ENCODE peak calls at places on chromosome 15, in four cellular contexts. X is Caco-2, S is lung, G is lower lobe of right lung. U is an unnamed sample. For H3K4me1 and H3K36me3, the result is how much of the 10 kb centered on the place peaks cover.

GRCh38 chr15:100096700-100097099 is 245.1 kb downstream of the ADAMTS17 start:
- DNase-seq in X (no peak), S (peak), G (no peak), U (no peak)

GRCh38 chr15:66661432-66662096 is 40.5 kb upstream of the SMAD6 start:
- DNase-seq in X (no peak), S (peak), G (peak), U (peak)

GRCh38 chr15:50353251-50353998 is 1.6 kb downstream of the GABPB1 start:
- DNase-seq in X (no peak), S (no peak), G (no peak), U (peak)

GRCh38 chr15:65857718-65858402 is 11.4 kb upstream of the RAB11A start:
- DNase-seq in X (no peak), S (no peak), G (no peak), U (no peak)

GRCh38 chr15:82100116-82100795 is 54.4 kb upstream of the MEX3B start:
- DNase-seq in X (no peak), S (no peak), G (no peak), U (peak)

GRCh38 chr15:72979308-72979707 is 73.0 kb upstream of the NEO1 start:
- DNase-seq in X (no peak), S (no peak), G (no peak), U (no peak)

GRCh38 chr15:72515591-72516389 is 41.7 kb downstream of the ARIH1 start:
- DNase-seq in X (no peak), S (no peak), G (no peak), U (no peak)

GRCh38 chr15:69794643-69795461 is 302.9 kb downstream of the TLE3 start:
- DNase-seq in X (no peak), S (peak), G (no peak), U (peak)

GRCh38 chr15:63915888-63916731 is 82.4 kb upstream of the HERC1 start:
- DNase-seq in X (no peak), S (no peak), G (no peak), U (peak)

GRCh38 chr15:80636675-80637074 is 58.4 kb upstream of the ABHD17C start:
- DNase-seq in X (no peak), S (no peak), G (no peak), U (no peak)

GRCh38 chr15:66865622-66866611 is 163.9 kb downstream of the SMAD6 start:
- DNase-seq in X (no peak), S (peak), G (peak), U (no peak)

GRCh38 chr15:35466476-35466875 is 79.5 kb downstream of the DPH6 start:
- DNase-seq in X (no peak), S (no peak), G (no peak), U (no peak)

GRCh38 chr15:64753419-64754185 is 21.8 kb downstream of the RBPMS2 start:
- DNase-seq in X (no peak), S (no peak), G (no peak), U (no peak)

GRCh38 chr15:23570466-23570865 is 5.0 kb downstream of the MKRN3 start:
- DNase-seq in X (no peak), S (no peak), G (no peak), U (no peak)

GRCh38 chr15:89496155-89497098 is at the start of gene RHCG:
- DNase-seq in X (peak), S (no peak), G (no peak), U (peak)

GRCh38 chr15:29921130-29921601 is 98.9 kb upstream of the TJP1 start:
- DNase-seq in X (peak), S (no peak), G (no peak), U (no peak)

GRCh38 chr15:85723960-85724945 is 70.5 kb downstream of the KLHL25 start:
- DNase-seq in X (no peak), S (no peak), G (no peak), U (peak)

GRCh38 chr15:79209690-79210089 is 72.8 kb upstream of the ANKRD34C start:
- DNase-seq in X (no peak), S (no peak), G (no peak), U (no peak)

GRCh38 chr15:90306560-90306959 is 41.1 kb downstream of the NGRN start:
- DNase-seq in X (no peak), S (no peak), G (no peak), U (no peak)

GRCh38 chr15:41334293-41335120 is 1.8 kb downstream of the NUSAP1 start:
- DNase-seq in X (no peak), S (no peak), G (no peak), U (no peak)
- H3K4me3 ChIP-seq in X (peak), S (no peak), G (no peak), U (peak)

DNA sequence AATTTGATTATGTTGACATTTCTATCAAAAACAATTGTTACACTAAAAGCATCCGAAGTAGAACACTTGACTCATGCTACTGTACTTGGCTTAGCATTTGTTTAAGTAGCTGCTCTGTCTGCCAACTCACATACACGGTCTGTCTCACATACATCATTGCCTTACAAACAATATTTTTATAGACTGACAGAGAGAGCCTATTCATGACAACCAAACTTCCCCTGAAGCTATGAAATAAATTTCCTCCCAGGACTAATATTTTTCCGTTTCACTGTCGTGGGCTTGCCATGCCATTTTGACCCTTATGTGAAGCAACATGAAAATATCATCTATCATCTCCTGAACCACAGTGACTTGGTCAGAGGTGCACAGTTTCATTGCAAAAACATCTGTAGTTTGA is 66.4 kb upstream of the PYGO1 start:
- DNase-seq in X (no peak), S (no peak), G (no peak), U (peak)
- H3K4me1 ChIP-seq in X (under half), S (under half), G (under half), U (under half)

GRCh38 chr15:60496853-60497252 is 17.9 kb upstream of the ICE2 start:
- DNase-seq in X (no peak), S (no peak), G (no peak), U (no peak)
- H3K36me3 ChIP-seq in X (under half), S (under half), G (half or more), U (under half)

DNA sequence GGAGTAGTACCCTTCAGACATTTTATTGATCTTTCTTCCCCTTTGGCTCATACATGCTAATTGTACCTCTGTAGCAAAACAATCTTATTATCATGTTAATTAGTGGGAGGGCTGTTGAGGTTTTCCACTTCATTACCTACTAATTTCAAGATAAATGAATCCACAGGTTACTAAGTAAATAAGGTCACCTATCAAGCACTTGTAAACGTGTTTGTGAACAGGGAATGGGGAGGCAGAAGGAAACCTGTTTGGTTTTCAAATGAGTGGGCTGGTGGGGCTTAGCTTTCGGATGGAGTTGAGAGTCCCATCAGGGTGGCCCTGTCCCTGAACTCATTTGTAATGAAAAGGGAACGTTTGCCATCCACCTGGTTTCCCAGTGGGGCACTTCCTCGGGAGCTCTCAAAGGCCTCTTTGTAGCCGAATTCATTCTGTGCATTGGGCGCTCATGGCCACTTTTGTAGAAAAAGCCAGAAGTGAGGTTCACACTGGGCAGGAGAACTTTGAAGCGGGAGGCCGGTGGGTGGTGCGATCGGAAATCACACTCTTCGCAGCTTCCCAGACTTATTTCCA is 419.8 kb upstream of the NR2F2 start:
- DNase-seq in X (no peak), S (no peak), G (no peak), U (no peak)
- H3K4me3 ChIP-seq in X (no peak), S (no peak), G (no peak), U (no peak)

GRCh38 chr15:68277131-68277604 is 377 bp upstream of the FEM1B start:
- DNase-seq in X (peak), S (peak), G (peak), U (peak)

GRCh38 chr15:68278345-68279217 is 1.0 kb downstream of the FEM1B start:
- DNase-seq in X (peak), S (no peak), G (no peak), U (peak)

GRCh38 chr15:68279218-68279533 is 1.6 kb downstream of the FEM1B start:
- DNase-seq in X (no peak), S (no peak), G (no peak), U (no peak)

GRCh38 chr15:68276668-68277067 is 877 bp upstream of the FEM1B start:
- DNase-seq in X (no peak), S (no peak), G (no peak), U (no peak)

GRCh38 chr15:68277605-68278344 is at the start of gene FEM1B:
- DNase-seq in X (peak), S (peak), G (peak), U (peak)
- H3K4me1 ChIP-seq in X (under half), S (under half), G (half or more), U (under half)

DNA sequence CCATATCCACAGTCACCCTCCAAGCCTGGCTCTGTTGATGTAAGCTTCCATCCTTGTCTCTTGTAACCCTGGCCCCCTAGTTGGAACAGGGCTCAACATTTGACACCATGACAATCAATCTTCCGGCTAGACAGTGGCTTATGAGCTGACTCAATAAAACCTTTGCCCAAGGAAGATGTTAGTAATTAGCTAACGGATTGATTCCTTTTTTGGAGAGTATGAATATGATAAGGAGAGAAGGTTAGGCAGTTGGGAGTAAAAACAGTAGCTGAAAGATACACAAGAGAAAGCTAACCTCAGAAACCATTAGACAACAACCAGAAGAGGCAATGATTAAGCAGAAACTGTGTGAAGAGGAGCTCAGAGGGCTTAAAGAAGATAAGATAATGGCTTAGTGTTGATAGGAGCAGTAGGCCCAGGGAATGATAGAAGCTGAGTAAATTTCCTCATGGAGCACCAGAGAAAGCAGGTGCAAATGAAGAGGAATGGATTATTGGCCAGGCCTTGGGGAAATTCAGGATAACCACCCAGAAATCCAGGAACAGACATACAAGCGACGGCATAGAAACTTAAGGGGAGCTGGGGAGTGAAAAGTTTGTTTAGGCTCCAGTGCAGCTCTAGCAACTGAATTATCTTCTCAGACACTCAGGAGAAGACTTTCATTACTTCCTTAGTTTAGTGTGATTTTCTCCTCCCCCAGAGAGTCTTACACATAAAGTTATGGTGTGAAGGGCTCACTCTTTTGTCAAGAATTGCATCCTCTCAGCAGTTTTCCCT is 7.8 kb upstream of the RFX7 start:
- DNase-seq in X (no peak), S (no peak), G (no peak), U (no peak)
- H3K36me3 ChIP-seq in X (under half), S (under half), G (under half), U (under half)

DNA sequence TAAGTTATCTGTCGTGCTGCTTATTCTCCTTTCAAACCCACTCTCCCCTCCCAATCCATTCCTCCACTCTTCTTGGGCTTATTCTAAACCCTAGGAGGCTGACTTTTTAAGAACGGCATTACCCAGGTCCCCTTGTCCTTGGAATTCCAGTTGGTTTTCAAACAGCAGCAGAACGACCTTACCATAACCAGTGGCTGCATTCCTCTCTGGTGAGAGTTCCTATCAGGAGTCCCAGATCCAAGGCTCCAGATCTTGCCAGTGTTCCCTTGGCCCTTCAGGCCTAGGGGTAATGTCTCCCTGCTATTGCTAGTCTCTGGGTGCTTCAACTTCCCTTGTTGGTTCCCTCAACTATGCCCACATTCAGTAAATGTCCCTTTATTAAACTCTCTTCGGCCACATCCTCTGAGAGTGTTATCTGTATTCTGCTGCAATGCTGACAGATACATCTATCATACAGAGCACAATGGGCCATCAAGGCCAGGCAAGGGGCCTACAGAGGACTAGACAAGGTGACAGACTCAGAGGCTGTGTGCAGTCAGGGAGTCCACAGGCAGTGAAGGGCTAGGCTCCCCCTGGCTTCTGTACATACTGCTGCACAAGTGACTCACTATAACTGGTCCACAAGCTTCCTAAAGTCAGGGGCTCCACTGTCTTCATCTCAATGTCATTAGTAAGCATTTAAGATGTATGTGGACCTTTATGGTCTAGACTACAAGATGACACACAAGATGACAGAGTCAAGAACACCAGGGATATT is 10.1 kb downstream of the LYSMD2 start:
- DNase-seq in X (no peak), S (no peak), G (no peak), U (no peak)
- H3K4me3 ChIP-seq in X (no peak), S (no peak), G (no peak), U (no peak)

GRCh38 chr15:48581221-48581620 is 64.3 kb downstream of the FBN1 start:
- DNase-seq in X (no peak), S (no peak), G (no peak), U (peak)

GRCh38 chr15:48582472-48583235 is 62.9 kb downstream of the FBN1 start:
- DNase-seq in X (no peak), S (no peak), G (no peak), U (no peak)

GRCh38 chr15:48578965-48579364 is 66.5 kb downstream of the FBN1 start:
- DNase-seq in X (no peak), S (no peak), G (no peak), U (no peak)

GRCh38 chr15:48580736-48581135 is 64.8 kb downstream of the FBN1 start:
- DNase-seq in X (no peak), S (no peak), G (no peak), U (peak)

DNA sequence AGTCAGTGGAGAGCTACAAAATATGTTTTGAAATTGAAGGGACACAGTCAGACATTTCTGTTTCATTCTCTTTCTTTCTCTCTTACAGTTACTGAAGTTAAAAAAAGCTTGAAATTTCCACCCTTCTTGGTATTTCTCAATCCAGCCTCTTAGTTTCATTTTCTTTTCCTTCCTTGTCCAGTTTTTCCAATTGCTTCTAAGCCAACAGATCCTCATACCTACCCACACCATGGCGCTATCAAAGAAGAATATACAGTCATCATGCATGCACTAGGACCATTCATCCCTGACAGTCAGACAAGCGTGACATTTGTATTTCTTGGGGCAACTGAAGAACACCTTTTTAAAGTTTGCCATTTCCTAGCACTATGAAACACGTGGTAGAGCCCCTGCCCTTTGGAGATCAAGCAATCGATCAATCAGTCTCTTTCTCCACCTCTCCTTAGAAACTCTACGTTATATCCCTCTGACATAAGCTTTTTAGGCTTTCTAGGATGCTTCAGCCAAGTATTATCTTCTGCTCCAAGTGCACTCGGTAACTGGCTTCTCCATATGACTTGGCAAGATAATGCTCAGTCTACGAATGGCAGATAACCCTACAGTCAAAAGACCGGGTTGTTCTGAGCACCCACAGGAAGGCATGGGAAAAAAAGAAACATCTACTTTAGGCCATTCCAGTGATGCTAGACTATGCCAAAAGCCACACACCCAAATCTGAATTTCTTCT is 65.4 kb downstream of the FBN1 start:
- DNase-seq in X (no peak), S (no peak), G (no peak), U (no peak)
- H3K4me1 ChIP-seq in X (under half), S (under half), G (under half), U (under half)